ENCODE peak calls at places on chromosome 3, in eight cellular contexts. One of them, this sample, is unnamed.

GRCh38 chr3:12966847-12967750 is 106.1 kb downstream of the IQSEC1 start:
- DNase-seq in NCI-H1092 treated with DMSO at 0.1 percent for 48 hours: no peak
- DNase-seq in foreskin fibroblast: peak; percentile 57
- DNase-seq in body of pancreas: no peak
- DNase-seq in GM19239: no peak
- DNase-seq in stimulated activated CD8-positive, alpha-beta memory T cell treated with anti-CD3 and anti-CD28 coated beads, Interleukin-15, amount 100 ng/mL, for 1 hour: no peak
- DNase-seq in non-pigmented ciliary epithelial cell: no peak
- DNase-seq in Ammon's horn: no peak
- DNase-seq in this sample: peak; percentile 47

GRCh38 chr3:62939707-62940106 is 64.5 kb upstream of the CADPS start:
- DNase-seq in foreskin fibroblast: no peak
- DNase-seq in stimulated activated CD8-positive, alpha-beta memory T cell treated with anti-CD3 and anti-CD28 coated beads, Interleukin-15, amount 100 ng/mL, for 1 hour: no peak
- DNase-seq in Ammon's horn: no peak
- DNase-seq in NCI-H1092 treated with DMSO at 0.1 percent for 48 hours: no peak
- DNase-seq in GM19239: no peak
- DNase-seq in non-pigmented ciliary epithelial cell: no peak
- DNase-seq in body of pancreas: no peak
- DNase-seq in this sample: no peak

GRCh38 chr3:127775398-127776109 is 46.8 kb downstream of the MGLL start:
- DNase-seq in stimulated activated CD8-positive, alpha-beta memory T cell treated with anti-CD3 and anti-CD28 coated beads, Interleukin-15, amount 100 ng/mL, for 1 hour: no peak
- DNase-seq in foreskin fibroblast: peak; percentile 82
- DNase-seq in NCI-H1092 treated with DMSO at 0.1 percent for 48 hours: peak; percentile 88
- DNase-seq in body of pancreas: no peak
- DNase-seq in Ammon's horn: no peak
- DNase-seq in non-pigmented ciliary epithelial cell: no peak
- DNase-seq in GM19239: no peak
- DNase-seq in this sample: no peak

GRCh38 chr3:123503200-123503599 is 54.3 kb upstream of the ADCY5 start:
- DNase-seq in GM19239: no peak
- DNase-seq in NCI-H1092 treated with DMSO at 0.1 percent for 48 hours: no peak
- DNase-seq in Ammon's horn: no peak
- DNase-seq in foreskin fibroblast: no peak
- DNase-seq in stimulated activated CD8-positive, alpha-beta memory T cell treated with anti-CD3 and anti-CD28 coated beads, Interleukin-15, amount 100 ng/mL, for 1 hour: no peak
- DNase-seq in body of pancreas: no peak
- DNase-seq in non-pigmented ciliary epithelial cell: no peak
- DNase-seq in this sample: no peak

GRCh38 chr3:31466866-31467265 is 65.9 kb upstream of the STT3B start:
- DNase-seq in NCI-H1092 treated with DMSO at 0.1 percent for 48 hours: no peak
- DNase-seq in body of pancreas: no peak
- DNase-seq in GM19239: no peak
- DNase-seq in Ammon's horn: no peak
- DNase-seq in non-pigmented ciliary epithelial cell: no peak
- DNase-seq in stimulated activated CD8-positive, alpha-beta memory T cell treated with anti-CD3 and anti-CD28 coated beads, Interleukin-15, amount 100 ng/mL, for 1 hour: no peak
- DNase-seq in foreskin fibroblast: no peak
- DNase-seq in this sample: no peak

GRCh38 chr3:129025108-129025507 is 24.0 kb downstream of the EFCC1 start:
- DNase-seq in Ammon's horn: no peak
- DNase-seq in body of pancreas: no peak
- DNase-seq in non-pigmented ciliary epithelial cell: no peak
- DNase-seq in foreskin fibroblast: no peak
- DNase-seq in GM19239: no peak
- DNase-seq in stimulated activated CD8-positive, alpha-beta memory T cell treated with anti-CD3 and anti-CD28 coated beads, Interleukin-15, amount 100 ng/mL, for 1 hour: no peak
- DNase-seq in NCI-H1092 treated with DMSO at 0.1 percent for 48 hours: no peak
- DNase-seq in this sample: no peak

GRCh38 chr3:127141921-127142730 is 50.8 kb upstream of the PRR23E start:
- DNase-seq in body of pancreas: peak; percentile 92
- DNase-seq in foreskin fibroblast: no peak
- DNase-seq in stimulated activated CD8-positive, alpha-beta memory T cell treated with anti-CD3 and anti-CD28 coated beads, Interleukin-15, amount 100 ng/mL, for 1 hour: no peak
- DNase-seq in GM19239: no peak
- DNase-seq in Ammon's horn: no peak
- DNase-seq in non-pigmented ciliary epithelial cell: no peak
- DNase-seq in NCI-H1092 treated with DMSO at 0.1 percent for 48 hours: peak; percentile 99
- DNase-seq in this sample: no peak

GRCh38 chr3:172717493-172718088 is 6.7 kb upstream of the NCEH1 start:
- DNase-seq in GM19239: no peak
- DNase-seq in non-pigmented ciliary epithelial cell: no peak
- DNase-seq in foreskin fibroblast: no peak
- DNase-seq in stimulated activated CD8-positive, alpha-beta memory T cell treated with anti-CD3 and anti-CD28 coated beads, Interleukin-15, amount 100 ng/mL, for 1 hour: no peak
- DNase-seq in Ammon's horn: no peak
- DNase-seq in body of pancreas: no peak
- DNase-seq in NCI-H1092 treated with DMSO at 0.1 percent for 48 hours: no peak
- DNase-seq in this sample: no peak

GRCh38 chr3:168476360-168476980 is 380.7 kb upstream of the GOLIM4 start:
- DNase-seq in NCI-H1092 treated with DMSO at 0.1 percent for 48 hours: no peak
- DNase-seq in non-pigmented ciliary epithelial cell: no peak
- DNase-seq in Ammon's horn: no peak
- DNase-seq in stimulated activated CD8-positive, alpha-beta memory T cell treated with anti-CD3 and anti-CD28 coated beads, Interleukin-15, amount 100 ng/mL, for 1 hour: no peak
- DNase-seq in GM19239: no peak
- DNase-seq in foreskin fibroblast: no peak
- DNase-seq in body of pancreas: no peak
- DNase-seq in this sample: no peak

GRCh38 chr3:132231633-132232032 is 85.6 kb upstream of the ACP3 start:
- DNase-seq in stimulated activated CD8-positive, alpha-beta memory T cell treated with anti-CD3 and anti-CD28 coated beads, Interleukin-15, amount 100 ng/mL, for 1 hour: no peak
- DNase-seq in GM19239: no peak
- DNase-seq in Ammon's horn: no peak
- DNase-seq in non-pigmented ciliary epithelial cell: peak; percentile 43
- DNase-seq in foreskin fibroblast: peak; percentile 76
- DNase-seq in body of pancreas: no peak
- DNase-seq in NCI-H1092 treated with DMSO at 0.1 percent for 48 hours: no peak
- DNase-seq in this sample: no peak

GRCh38 chr3:71601811-71602210 is 18.3 kb upstream of the FOXP1 start:
- DNase-seq in Ammon's horn: peak; percentile 24
- DNase-seq in non-pigmented ciliary epithelial cell: no peak
- DNase-seq in GM19239: no peak
- DNase-seq in foreskin fibroblast: peak; percentile 80
- DNase-seq in stimulated activated CD8-positive, alpha-beta memory T cell treated with anti-CD3 and anti-CD28 coated beads, Interleukin-15, amount 100 ng/mL, for 1 hour: no peak
- DNase-seq in NCI-H1092 treated with DMSO at 0.1 percent for 48 hours: no peak
- DNase-seq in body of pancreas: no peak
- DNase-seq in this sample: no peak

GRCh38 chr3:79874646-79875045 is 106.8 kb upstream of the ROBO1 start:
- DNase-seq in Ammon's horn: no peak
- DNase-seq in NCI-H1092 treated with DMSO at 0.1 percent for 48 hours: no peak
- DNase-seq in body of pancreas: no peak
- DNase-seq in non-pigmented ciliary epithelial cell: no peak
- DNase-seq in stimulated activated CD8-positive, alpha-beta memory T cell treated with anti-CD3 and anti-CD28 coated beads, Interleukin-15, amount 100 ng/mL, for 1 hour: no peak
- DNase-seq in foreskin fibroblast: no peak
- DNase-seq in GM19239: no peak
- DNase-seq in this sample: no peak

GRCh38 chr3:97817965-97818364 is 3.8 kb upstream of the CRYBG3 start:
- DNase-seq in non-pigmented ciliary epithelial cell: no peak
- DNase-seq in GM19239: no peak
- DNase-seq in body of pancreas: no peak
- DNase-seq in stimulated activated CD8-positive, alpha-beta memory T cell treated with anti-CD3 and anti-CD28 coated beads, Interleukin-15, amount 100 ng/mL, for 1 hour: no peak
- DNase-seq in foreskin fibroblast: no peak
- DNase-seq in Ammon's horn: peak; percentile 27
- DNase-seq in NCI-H1092 treated with DMSO at 0.1 percent for 48 hours: peak; percentile 96
- DNase-seq in this sample: no peak

GRCh38 chr3:127448161-127448561 is 142.4 kb downstream of the TPRA1 start:
- DNase-seq in non-pigmented ciliary epithelial cell: no peak
- DNase-seq in stimulated activated CD8-positive, alpha-beta memory T cell treated with anti-CD3 and anti-CD28 coated beads, Interleukin-15, amount 100 ng/mL, for 1 hour: no peak
- DNase-seq in Ammon's horn: no peak
- DNase-seq in body of pancreas: peak; percentile 11
- DNase-seq in GM19239: no peak
- DNase-seq in NCI-H1092 treated with DMSO at 0.1 percent for 48 hours: peak; percentile 52
- DNase-seq in foreskin fibroblast: no peak
- DNase-seq in this sample: no peak

GRCh38 chr3:132321321-132321720 is 4.1 kb downstream of the ACP3 start:
- DNase-seq in body of pancreas: no peak
- DNase-seq in NCI-H1092 treated with DMSO at 0.1 percent for 48 hours: no peak
- DNase-seq in foreskin fibroblast: no peak
- DNase-seq in Ammon's horn: peak; percentile 7
- DNase-seq in stimulated activated CD8-positive, alpha-beta memory T cell treated with anti-CD3 and anti-CD28 coated beads, Interleukin-15, amount 100 ng/mL, for 1 hour: no peak
- DNase-seq in GM19239: no peak
- DNase-seq in non-pigmented ciliary epithelial cell: no peak
- DNase-seq in this sample: no peak